ENCODE peak calls at places on chromosomes 4 and X, in five cellular contexts. K, D, L, X and U are unnamed samples.

GRCh38 chr4:844752-845232 is 18.9 kb upstream of the CPLX1 start:
- DNase-seq in K (no peak), D (no peak), L (no peak), X (no peak), U (no peak)

GRCh38 chr4:8573266-8573665 is 6.9 kb upstream of the GPR78 start:
- DNase-seq in K (no peak), D (no peak), L (no peak), X (no peak), U (no peak)

GRCh38 chr4:40562208-40562607 is 67.5 kb downstream of the RBM47 start:
- DNase-seq in K (no peak), D (no peak), L (no peak), X (no peak), U (no peak)

GRCh38 chr4:85370400-85371032 is 104.4 kb upstream of the ARHGAP24 start:
- DNase-seq in K (peak; percentile 9), D (no peak), L (peak; percentile 31), X (peak; percentile 63), U (peak; percentile 40)

GRCh38 chr4:142407569-142407968 is 438.5 kb downstream of the INPP4B start:
- DNase-seq in K (no peak), D (no peak), L (no peak), X (no peak), U (no peak)

GRCh38 chr4:186781032-186781917 is 57.6 kb upstream of the FAT1 start:
- DNase-seq in K (no peak), D (peak; percentile 6), L (peak; percentile 93), X (no peak), U (peak; percentile 20)

GRCh38 chr4:30832652-30833051 is 112.5 kb downstream of the PCDH7 start:
- DNase-seq in K (no peak), D (no peak), L (no peak), X (no peak), U (no peak)

GRCh38 chr4:124711469-124712416 is 789 bp downstream of the ANKRD50 start:
- DNase-seq in K (peak; percentile 65), D (peak; percentile 66), L (peak; percentile 41), X (peak; percentile 80), U (peak; percentile 77)

GRCh38 chr4:5110901-5111300 is 59.6 kb downstream of the STK32B start:
- DNase-seq in K (no peak), D (no peak), L (no peak), X (no peak), U (no peak)

GRCh38 chr4:1500231-1500965 is 94.2 kb upstream of the NKX1-1 start:
- DNase-seq in K (no peak), D (no peak), L (no peak), X (no peak), U (no peak)

GRCh38 chr4:14025093-14025492 is 397.6 kb upstream of the BOD1L1 start:
- DNase-seq in K (no peak), D (no peak), L (no peak), X (no peak), U (no peak)

GRCh38 chr4:138910914-138911336 is 104.7 kb upstream of the NOCT start:
- DNase-seq in K (peak; percentile 48), D (peak; percentile 57), L (peak; percentile 55), X (no peak), U (peak; percentile 99)

GRCh38 chrX:63350979-63351616 is at the start of gene SPIN4:
- DNase-seq in K (peak; percentile 77), D (peak; percentile 67), L (peak; percentile 73), X (peak; percentile 82), U (peak; percentile 93)

GRCh38 chrX:63506320-63506719 is 155.2 kb upstream of the SPIN4 start:
- DNase-seq in K (peak; percentile 4), D (no peak), L (peak; percentile 15), X (no peak), U (peak; percentile 50)

GRCh38 chrX:291411-291901 is 10.3 kb downstream of the PLCXD1 start:
- DNase-seq in K (no peak), D (no peak), L (no peak), X (no peak), U (no peak)

GRCh38 chr4:96352051-96352517 is 512.2 kb downstream of the PDHA2 start:
- DNase-seq in K (no peak), D (no peak), L (peak; percentile 0), X (peak; percentile 48), U (peak; percentile 77)

GRCh38 chr4:72429397-72429889 is 139.6 kb downstream of the ADAMTS3 start:
- DNase-seq in K (no peak), D (no peak), L (no peak), X (no peak), U (no peak)

GRCh38 chr4:61934201-61934600 is 734.1 kb downstream of the ADGRL3 start:
- DNase-seq in K (no peak), D (no peak), L (no peak), X (no peak), U (no peak)

GRCh38 chrX:37627602-37628001 is 56.1 kb downstream of the LANCL3 start:
- DNase-seq in K (no peak), D (no peak), L (no peak), X (no peak), U (no peak)

GRCh38 chrX:143988356-143988755 is 104.5 kb downstream of the UBE2NL start:
- DNase-seq in K (no peak), D (no peak), L (no peak), X (no peak), U (no peak)

GRCh38 chrX:1202251-1202650 is 10.2 kb downstream of the CRLF2 start:
- DNase-seq in K (no peak), D (no peak), L (no peak), X (no peak), U (no peak)

DNA sequence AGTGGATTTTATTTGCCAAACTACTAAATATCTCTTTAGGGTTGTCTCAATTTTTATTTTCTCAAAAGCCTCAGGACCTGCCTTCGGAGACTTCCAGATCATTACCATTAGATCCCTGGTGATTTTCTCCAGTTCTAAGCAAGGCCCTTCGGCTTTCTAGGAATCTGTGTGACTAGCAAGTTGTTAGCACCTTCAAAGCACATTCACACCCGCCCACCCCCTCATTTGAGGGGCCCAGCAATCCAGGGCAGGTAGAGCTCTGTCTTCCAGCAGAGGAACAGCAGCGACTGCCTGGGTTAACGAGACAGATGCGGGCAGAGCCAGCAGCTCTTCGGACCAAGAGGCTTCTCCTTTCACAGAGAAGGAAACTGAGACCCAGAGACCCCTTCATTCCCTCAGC is 2.0 kb downstream of the WDR1 start:
- DNase-seq in K (no peak), D (no peak), L (no peak), X (no peak), U (no peak)
- H3K4me2 ChIP-seq in K (peak overlapping the region; percentile 94), D (peak overlapping the region; percentile 98), L (peak overlapping the region; percentile 92), X (peak overlapping the region; percentile 87), U (peak overlapping the region; percentile 66)

GRCh38 chr4:2863649-2864048 is 20.0 kb downstream of the ADD1 start:
- DNase-seq in K (no peak), D (no peak), L (no peak), X (no peak), U (no peak)
- H3K4me1 ChIP-seq in K (peaks cover 26% of the 10 kb centered on the region), D (peaks cover 40% of the 10 kb centered on the region), L (peaks cover 98% of the 10 kb centered on the region), X (peaks cover 34% of the 10 kb centered on the region), U (peaks cover 65% of the 10 kb centered on the region)

GRCh38 chr4:76197971-76198410 is 15.6 kb downstream of the SCARB2 start:
- DNase-seq in K (no peak), D (no peak), L (no peak), X (no peak), U (no peak)
- TF ChIP-seq JUN in K (no peak), D (no peak), L (no peak), X (no peak), U (no peak)

GRCh38 chr4:119020158-119020557 is 115.5 kb upstream of the MYOZ2 start:
- DNase-seq in K (no peak), D (no peak), L (no peak), X (no peak), U (no peak)

GRCh38 chr4:119016636-119017035 is 119.0 kb upstream of the MYOZ2 start:
- DNase-seq in K (no peak), D (no peak), L (no peak), X (no peak), U (no peak)

GRCh38 chr4:119014658-119015057 is 121.0 kb upstream of the MYOZ2 start:
- DNase-seq in K (no peak), D (no peak), L (no peak), X (no peak), U (no peak)

GRCh38 chr4:119017634-119018033 is 118.0 kb upstream of the MYOZ2 start:
- DNase-seq in K (no peak), D (no peak), L (no peak), X (no peak), U (no peak)
- H3K4me2 ChIP-seq in K (no peak overlapping the region), D (no peak overlapping the region), L (no peak overlapping the region), X (no peak overlapping the region), U (no peak overlapping the region)

GRCh38 chr4:168880087-168880675 is 129.9 kb downstream of the CBR4 start:
- DNase-seq in K (no peak), D (no peak), L (no peak), X (no peak), U (no peak)
- H3K4me1 ChIP-seq in K (peaks cover 3% of the 10 kb centered on the region), D (peaks cover 36% of the 10 kb centered on the region), L (peaks cover 25% of the 10 kb centered on the region), X (no peaks in the 10 kb centered on the region), U (peaks cover 4% of the 10 kb centered on the region)

GRCh38 chrX:32987139-32987538 is 224.2 kb downstream of the DMD start:
- DNase-seq in K (no peak), D (no peak), L (no peak), X (peak; percentile 44), U (no peak)

DNA sequence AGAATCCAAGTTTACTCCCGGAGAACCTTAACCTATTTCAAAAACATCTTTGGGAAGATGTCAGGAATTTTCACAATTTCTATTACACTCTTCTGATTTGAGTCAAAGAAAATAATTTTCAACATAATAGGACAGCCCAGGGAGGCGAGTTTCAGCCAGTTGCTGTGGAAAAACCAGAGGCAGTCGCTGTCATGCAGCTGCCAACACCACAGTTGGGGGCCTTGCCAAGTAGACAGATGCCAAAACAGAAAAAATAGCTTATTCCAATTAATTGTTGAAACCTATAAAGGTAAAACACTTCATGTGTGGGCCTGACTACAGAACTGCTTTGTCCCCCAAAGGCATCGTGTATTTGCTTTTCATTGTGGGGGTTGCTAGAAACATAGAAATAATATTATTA is 225.8 kb downstream of the DMD start:
- DNase-seq in K (no peak), D (no peak), L (no peak), X (no peak), U (no peak)
- TF ChIP-seq JUN in K (no peak), D (no peak), L (no peak), X (no peak), U (no peak)

DNA sequence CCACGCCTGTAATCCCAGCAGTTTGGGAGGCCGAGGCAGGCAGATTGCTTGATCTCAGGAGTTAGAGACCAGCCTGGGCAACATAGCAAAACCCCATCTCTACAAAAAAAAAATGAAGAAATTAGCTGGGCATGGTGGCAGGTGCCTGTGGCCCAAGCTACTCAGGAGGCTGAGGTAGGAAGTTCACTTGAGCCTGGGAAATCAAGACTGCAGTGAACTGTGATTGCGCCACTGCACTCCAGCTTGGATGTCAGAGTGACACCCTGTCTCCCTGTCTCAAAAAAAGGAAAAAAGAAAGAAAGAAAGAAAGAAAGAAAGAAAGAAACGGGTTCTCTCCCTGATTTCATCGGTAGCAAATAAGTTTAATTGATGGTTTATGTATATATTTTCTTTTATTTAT is 64.6 kb upstream of the ESX1 start:
- DNase-seq in K (no peak), D (no peak), L (no peak), X (no peak), U (no peak)
- H3K4me2 ChIP-seq in K (no peak overlapping the region), D (peak overlapping the region; percentile 70), L (no peak overlapping the region), X (no peak overlapping the region), U (no peak overlapping the region)